ENCODE peak calls at places on chromosome 2, in four cellular contexts. One of them, this sample, is unnamed.

GRCh38 chr2:145546091-145546490 is 1026.2 kb upstream of the ZEB2 start:
- DNase-seq in Peyer's patch: no peak
- DNase-seq in NB4: no peak
- DNase-seq in A549: peak
- DNase-seq in this sample: no peak

GRCh38 chr2:228681426-228681825 is 499.9 kb upstream of the SPHKAP start:
- DNase-seq in Peyer's patch: no peak
- DNase-seq in NB4: peak
- DNase-seq in A549: peak
- DNase-seq in this sample: no peak

GRCh38 chr2:216849987-216850386 is 9.9 kb downstream of the TNP1 start:
- DNase-seq in Peyer's patch: no peak
- DNase-seq in NB4: no peak
- DNase-seq in A549: no peak
- DNase-seq in this sample: peak

GRCh38 chr2:108988796-108989713 is at the start of gene EDAR:
- DNase-seq in Peyer's patch: peak
- DNase-seq in NB4: peak
- DNase-seq in A549: peak
- DNase-seq in this sample: no peak

GRCh38 chr2:177543007-177543760 is 150.6 kb downstream of the AGPS start:
- DNase-seq in Peyer's patch: no peak
- DNase-seq in NB4: no peak
- DNase-seq in A549: no peak
- DNase-seq in this sample: no peak

GRCh38 chr2:27729614-27730013 is 41.9 kb upstream of the MRPL33 start:
- DNase-seq in Peyer's patch: no peak
- DNase-seq in NB4: no peak
- DNase-seq in A549: no peak
- DNase-seq in this sample: no peak

GRCh38 chr2:165164201-165164600 is 39.6 kb downstream of the SCN3A start:
- DNase-seq in Peyer's patch: no peak
- DNase-seq in NB4: no peak
- DNase-seq in A549: no peak
- DNase-seq in this sample: no peak

GRCh38 chr2:46230115-46230571 is 67.1 kb upstream of the EPAS1 start:
- DNase-seq in Peyer's patch: no peak
- DNase-seq in NB4: peak
- DNase-seq in A549: peak
- DNase-seq in this sample: no peak

GRCh38 chr2:44598731-44599529 is 237.2 kb downstream of the CAMKMT start:
- DNase-seq in Peyer's patch: no peak
- DNase-seq in NB4: no peak
- DNase-seq in A549: no peak
- DNase-seq in this sample: no peak

GRCh38 chr2:188523901-188524300 is 232.2 kb downstream of the GULP1 start:
- DNase-seq in Peyer's patch: no peak
- DNase-seq in NB4: no peak
- DNase-seq in A549: no peak
- DNase-seq in this sample: no peak

GRCh38 chr2:224751996-224752698 is 36.0 kb upstream of the CCDC195 start:
- DNase-seq in Peyer's patch: no peak
- DNase-seq in NB4: no peak
- DNase-seq in A549: no peak
- DNase-seq in this sample: no peak

GRCh38 chr2:217105733-217106649 is 246.1 kb upstream of the TNP1 start:
- DNase-seq in Peyer's patch: no peak
- DNase-seq in NB4: no peak
- DNase-seq in A549: peak
- DNase-seq in this sample: no peak

GRCh38 chr2:85132834-85133637 is at the start of gene TCF7L1:
- DNase-seq in Peyer's patch: no peak
- DNase-seq in NB4: peak
- DNase-seq in A549: peak
- DNase-seq in this sample: peak

GRCh38 chr2:25639696-25640095 is 33.7 kb downstream of the DTNB start:
- DNase-seq in Peyer's patch: no peak
- DNase-seq in NB4: no peak
- DNase-seq in A549: no peak
- DNase-seq in this sample: no peak

GRCh38 chr2:43174368-43175186 is 51.8 kb downstream of the ZFP36L2 start:
- DNase-seq in Peyer's patch: peak
- DNase-seq in NB4: peak
- DNase-seq in A549: no peak
- DNase-seq in this sample: no peak

GRCh38 chr2:219461061-219461514 is 26.4 kb downstream of the SPEG start:
- DNase-seq in Peyer's patch: no peak
- DNase-seq in NB4: peak
- DNase-seq in A549: no peak
- DNase-seq in this sample: no peak

GRCh38 chr2:196660264-196660663 is 20.7 kb downstream of the CCDC150 start:
- DNase-seq in Peyer's patch: no peak
- DNase-seq in NB4: no peak
- DNase-seq in A549: no peak
- DNase-seq in this sample: no peak

GRCh38 chr2:46299365-46300263 is 2.4 kb downstream of the EPAS1 start:
- DNase-seq in Peyer's patch: no peak
- DNase-seq in NB4: peak
- DNase-seq in A549: peak
- DNase-seq in this sample: peak

GRCh38 chr2:231219289-231219688 is 20.9 kb downstream of the ARMC9 start:
- DNase-seq in Peyer's patch: no peak
- DNase-seq in NB4: no peak
- DNase-seq in A549: no peak
- DNase-seq in this sample: no peak

GRCh38 chr2:237861-238260 is 26.0 kb downstream of the SH3YL1 start:
- DNase-seq in Peyer's patch: no peak
- DNase-seq in NB4: no peak
- DNase-seq in A549: no peak
- DNase-seq in this sample: no peak

GRCh38 chr2:177799531-177799930 is 273.0 kb downstream of the PDE11A start:
- DNase-seq in Peyer's patch: no peak
- DNase-seq in NB4: peak
- DNase-seq in A549: peak
- DNase-seq in this sample: no peak

GRCh38 chr2:203122317-203122998 is 107.8 kb downstream of the NBEAL1 start:
- DNase-seq in Peyer's patch: no peak
- DNase-seq in NB4: peak
- DNase-seq in A549: peak
- DNase-seq in this sample: no peak

GRCh38 chr2:233139875-233140585 is 79.9 kb downstream of the INPP5D start:
- DNase-seq in Peyer's patch: no peak
- DNase-seq in NB4: no peak
- DNase-seq in A549: no peak
- DNase-seq in this sample: peak

GRCh38 chr2:186718895-186719294 is 25.0 kb downstream of the FAM171B start:
- DNase-seq in Peyer's patch: no peak
- DNase-seq in NB4: no peak
- DNase-seq in A549: no peak
- DNase-seq in this sample: no peak

GRCh38 chr2:63855418-63856301 is 14.0 kb downstream of the UGP2 start:
- DNase-seq in Peyer's patch: no peak
- DNase-seq in NB4: no peak
- DNase-seq in A549: no peak
- DNase-seq in this sample: no peak
- H3K4me3 ChIP-seq in Peyer's patch: no peak
- H3K4me3 ChIP-seq in NB4: no peak
- H3K4me3 ChIP-seq in A549: no peak
- H3K4me3 ChIP-seq in this sample: no peak

GRCh38 chr2:129193961-129194360 is 785.5 kb upstream of the RAB6C start:
- DNase-seq in Peyer's patch: no peak
- DNase-seq in NB4: peak
- DNase-seq in A549: peak
- DNase-seq in this sample: no peak
- TF ChIP-seq CTCF in Peyer's patch: no peak
- TF ChIP-seq CTCF in NB4: peak
- TF ChIP-seq CTCF in A549: no peak
- TF ChIP-seq CTCF in this sample: no peak

DNA sequence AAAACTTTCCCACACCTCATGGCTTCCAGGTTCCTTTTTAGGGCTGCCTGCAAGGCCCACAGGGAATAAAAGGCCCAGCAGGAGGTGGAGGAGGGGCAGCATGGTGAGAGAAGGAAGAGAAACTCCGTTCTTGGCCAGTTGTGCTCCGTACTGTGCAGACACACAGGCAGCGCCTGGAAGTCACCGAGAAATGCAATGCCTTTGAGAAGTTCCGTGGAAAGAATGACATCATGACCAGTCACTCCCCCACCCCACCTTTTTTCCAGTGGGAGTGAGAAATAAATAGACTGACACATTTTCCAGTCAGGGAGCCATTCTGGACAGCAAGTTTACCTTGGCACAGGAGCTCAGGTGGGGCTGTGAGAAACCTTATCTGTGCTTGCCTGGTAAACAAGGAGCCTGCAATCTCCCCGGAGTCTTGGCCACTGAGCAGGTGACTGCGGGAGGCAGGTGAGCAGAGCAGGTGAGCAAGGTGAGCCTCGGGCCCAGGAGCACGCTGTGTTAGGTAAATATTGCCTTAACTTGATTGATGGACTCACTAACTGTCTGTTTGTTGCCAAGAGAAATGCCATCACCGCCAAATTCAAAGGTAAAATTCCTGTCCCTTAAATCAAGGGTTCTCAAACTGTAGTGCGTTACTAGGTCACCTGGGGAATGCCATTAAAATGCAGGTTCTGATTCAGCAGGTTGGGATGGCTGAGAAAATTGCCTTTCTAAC is 13.5 kb upstream of the LBH start:
- DNase-seq in Peyer's patch: peak
- DNase-seq in NB4: no peak
- DNase-seq in A549: no peak
- DNase-seq in this sample: peak
- TF ChIP-seq POLR2A in Peyer's patch: no peak
- TF ChIP-seq POLR2A in NB4: no peak
- TF ChIP-seq POLR2A in A549: no peak
- TF ChIP-seq POLR2A in this sample: no peak

DNA sequence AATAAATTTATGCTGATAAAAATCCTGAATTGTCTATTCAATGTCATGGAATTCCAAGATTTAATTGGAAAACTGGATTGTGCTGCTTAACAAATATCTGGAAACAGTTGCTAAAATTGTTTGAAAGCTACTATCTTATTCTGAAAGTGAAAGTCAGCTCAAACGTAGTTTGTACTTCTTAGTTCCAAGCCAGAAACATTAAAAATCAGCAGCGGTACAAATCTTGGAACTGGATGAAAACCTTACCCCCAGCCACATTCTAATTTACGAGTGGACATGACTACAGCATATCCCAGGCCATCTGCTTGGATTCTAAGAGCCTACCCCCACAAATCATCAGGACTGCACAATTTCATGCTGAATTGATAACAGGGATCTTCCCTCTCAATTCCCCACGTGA is 158.6 kb upstream of the NCKAP5 start:
- DNase-seq in Peyer's patch: no peak
- DNase-seq in NB4: no peak
- DNase-seq in A549: no peak
- DNase-seq in this sample: no peak
- H3K4me3 ChIP-seq in Peyer's patch: no peak
- H3K4me3 ChIP-seq in NB4: no peak
- H3K4me3 ChIP-seq in A549: no peak
- H3K4me3 ChIP-seq in this sample: no peak

GRCh38 chr2:21411796-21412195 is 288.0 kb downstream of the TDRD15 start:
- DNase-seq in Peyer's patch: no peak
- DNase-seq in NB4: no peak
- DNase-seq in A549: no peak
- DNase-seq in this sample: no peak

GRCh38 chr2:21418456-21418855 is 294.7 kb downstream of the TDRD15 start:
- DNase-seq in Peyer's patch: no peak
- DNase-seq in NB4: no peak
- DNase-seq in A549: no peak
- DNase-seq in this sample: no peak

GRCh38 chr2:21413082-21413481 is 289.3 kb downstream of the TDRD15 start:
- DNase-seq in Peyer's patch: no peak
- DNase-seq in NB4: no peak
- DNase-seq in A549: no peak
- DNase-seq in this sample: no peak

GRCh38 chr2:21415234-21415633 is 291.5 kb downstream of the TDRD15 start:
- DNase-seq in Peyer's patch: no peak
- DNase-seq in NB4: peak
- DNase-seq in A549: peak
- DNase-seq in this sample: no peak
- TF ChIP-seq CTCF in Peyer's patch: no peak
- TF ChIP-seq CTCF in NB4: peak
- TF ChIP-seq CTCF in A549: no peak
- TF ChIP-seq CTCF in this sample: no peak

DNA sequence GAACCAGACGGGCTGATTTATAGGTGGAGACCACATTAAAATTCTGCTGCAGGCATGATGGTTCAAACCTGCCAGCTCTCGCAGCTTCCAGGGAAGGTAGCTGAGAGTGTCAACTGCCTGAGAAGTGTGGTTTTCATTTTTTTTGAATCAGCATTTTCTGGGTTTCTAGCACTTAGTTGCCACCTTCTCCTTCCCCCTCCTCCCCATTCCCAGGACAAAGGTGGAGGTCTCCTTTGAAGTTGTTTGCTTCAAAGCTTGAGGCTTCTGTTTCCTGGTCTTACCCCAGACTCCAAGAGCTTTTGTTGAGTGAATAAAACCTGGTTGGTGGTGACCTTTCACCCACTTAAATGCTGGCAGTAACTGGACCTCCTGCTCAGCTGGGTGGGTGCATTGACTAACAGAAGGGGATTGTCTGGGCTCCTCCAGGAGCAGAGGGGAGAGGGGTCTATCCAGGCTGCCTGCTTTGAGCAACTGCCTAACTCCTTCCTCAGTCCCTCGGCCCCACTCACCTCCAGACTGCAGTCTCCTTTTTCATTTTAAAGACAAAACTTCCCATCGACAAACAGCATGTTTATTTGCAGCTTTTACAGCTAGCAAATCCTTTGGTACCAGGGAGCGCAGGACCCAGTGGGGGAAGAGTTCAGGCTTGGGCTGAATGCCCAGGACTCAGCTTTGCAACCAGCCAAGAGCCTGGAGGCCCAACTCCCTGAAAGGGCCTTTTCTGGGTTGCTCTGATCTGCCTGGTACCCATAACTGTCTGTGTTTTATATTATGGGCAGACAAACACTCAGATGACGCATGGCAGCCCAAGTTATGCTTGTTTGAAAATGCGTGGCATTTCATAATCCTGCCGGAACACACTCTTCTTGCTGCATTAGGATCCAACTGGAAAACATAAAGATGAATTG is 3.6 kb downstream of the RHOB start:
- DNase-seq in Peyer's patch: no peak
- DNase-seq in NB4: no peak
- DNase-seq in A549: peak
- DNase-seq in this sample: peak
- TF ChIP-seq POLR2A in Peyer's patch: peak
- TF ChIP-seq POLR2A in NB4: no peak
- TF ChIP-seq POLR2A in A549: no peak
- TF ChIP-seq POLR2A in this sample: no peak